ENCODE peak calls at places on chromosomes 13 and 19, in nine cellular contexts. C is astrocyte of the spinal cord, H is transverse colon, Q is tibial nerve, I is heart left ventricle, O is lower leg skin, U is cardiac muscle cell, N is epithelial cell of esophagus, B is dorsolateral prefrontal cortex. F is an unnamed sample.

GRCh38 chr13:106372199-106373160 is 163.0 kb downstream of the EFNB2 start:
- DNase-seq in H (no peak), N (peak), B (no peak), Q (no peak), C (peak), U (no peak), I (no peak), O (no peak), F (no peak)

GRCh38 chr19:11202488-11203193 is 5.3 kb upstream of the KANK2 start:
- DNase-seq in U (no peak), H (no peak), O (no peak), N (no peak), Q (no peak), C (no peak), B (no peak), I (no peak), F (no peak)

GRCh38 chr13:113941571-113942191 is 32.2 kb downstream of the C13orf46 start:
- DNase-seq in N (no peak), U (no peak), B (no peak), I (peak), Q (no peak), C (peak), H (no peak), O (no peak), F (no peak)

GRCh38 chr19:42275103-42275502 is 6.1 kb downstream of the CIC start:
- DNase-seq in B (no peak), Q (no peak), I (no peak), O (no peak), N (no peak), C (no peak), U (no peak), H (no peak), F (no peak)

GRCh38 chr13:95191821-95192220 is 109.4 kb downstream of the ABCC4 start:
- DNase-seq in C (peak), N (peak), Q (peak), B (peak), H (peak), I (peak), O (peak), U (peak), F (peak)

GRCh38 chr13:30142502-30143211 is 164.7 kb downstream of the KATNAL1 start:
- DNase-seq in U (no peak), B (no peak), C (peak), H (peak), O (no peak), Q (peak), N (peak), I (no peak), F (peak)

GRCh38 chr19:2455481-2456300 is 1.1 kb downstream of the LMNB2 start:
- DNase-seq in I (peak), Q (no peak), U (no peak), O (no peak), H (peak), N (peak), B (no peak), C (no peak), F (no peak)

GRCh38 chr13:90445179-90445578 is 902.3 kb upstream of the MIR17HG start:
- DNase-seq in O (no peak), H (no peak), N (peak), C (peak), Q (no peak), I (no peak), B (no peak), U (peak), F (peak)

GRCh38 chr19:4059931-4060620 is 6.6 kb downstream of the ZBTB7A start:
- DNase-seq in U (no peak), N (peak), I (peak), O (peak), H (peak), B (no peak), C (no peak), Q (peak), F (no peak)

GRCh38 chr19:4059493-4059880 is 7.2 kb downstream of the ZBTB7A start:
- DNase-seq in U (no peak), O (no peak), Q (no peak), B (no peak), N (no peak), I (no peak), H (peak), C (no peak), F (no peak)

GRCh38 chr19:4058696-4059492 is 7.8 kb downstream of the ZBTB7A start:
- DNase-seq in B (peak), I (no peak), Q (no peak), U (no peak), H (peak), N (no peak), O (peak), C (no peak), F (no peak)

GRCh38 chr19:4060621-4061177 is 6.0 kb downstream of the ZBTB7A start:
- DNase-seq in N (no peak), B (no peak), H (peak), C (no peak), O (peak), U (no peak), Q (no peak), I (no peak), F (no peak)

GRCh38 chr19:4057913-4058695 is 8.6 kb downstream of the ZBTB7A start:
- DNase-seq in B (no peak), N (peak), C (peak), I (peak), O (peak), H (peak), Q (peak), U (no peak), F (peak)
- TF ChIP-seq CTCF in B (no peak), N (peak), C (peak), I (no peak), O (no peak), H (no peak), Q (no peak), U (peak), F (peak)

GRCh38 chr19:861756-862528 is 2.5 kb downstream of the CFD start:
- DNase-seq in Q (no peak), H (peak), O (no peak), U (peak), C (peak), B (no peak), I (peak), N (peak), F (no peak)
- TF ChIP-seq CTCF in Q (no peak), H (no peak), O (no peak), U (no peak), C (peak), B (no peak), I (no peak), N (peak), F (no peak)

GRCh38 chr13:38684714-38685113 is 2.2 kb upstream of the FREM2 start:
- DNase-seq in I (no peak), O (no peak), C (no peak), U (peak), Q (no peak), B (no peak), H (no peak), N (no peak), F (no peak)

GRCh38 chr13:38686635-38687245 is at the start of gene FREM2:
- DNase-seq in H (peak), C (peak), B (no peak), Q (no peak), N (peak), I (no peak), O (no peak), U (peak), F (no peak)

GRCh38 chr13:38687246-38688229 is 661 bp downstream of the FREM2 start:
- DNase-seq in H (no peak), I (peak), N (peak), C (peak), B (peak), Q (no peak), O (no peak), U (peak), F (no peak)

GRCh38 chr13:38688674-38689073 is 1.8 kb downstream of the FREM2 start:
- DNase-seq in U (no peak), C (no peak), O (no peak), Q (no peak), H (no peak), N (no peak), I (no peak), B (no peak), F (no peak)

DNA sequence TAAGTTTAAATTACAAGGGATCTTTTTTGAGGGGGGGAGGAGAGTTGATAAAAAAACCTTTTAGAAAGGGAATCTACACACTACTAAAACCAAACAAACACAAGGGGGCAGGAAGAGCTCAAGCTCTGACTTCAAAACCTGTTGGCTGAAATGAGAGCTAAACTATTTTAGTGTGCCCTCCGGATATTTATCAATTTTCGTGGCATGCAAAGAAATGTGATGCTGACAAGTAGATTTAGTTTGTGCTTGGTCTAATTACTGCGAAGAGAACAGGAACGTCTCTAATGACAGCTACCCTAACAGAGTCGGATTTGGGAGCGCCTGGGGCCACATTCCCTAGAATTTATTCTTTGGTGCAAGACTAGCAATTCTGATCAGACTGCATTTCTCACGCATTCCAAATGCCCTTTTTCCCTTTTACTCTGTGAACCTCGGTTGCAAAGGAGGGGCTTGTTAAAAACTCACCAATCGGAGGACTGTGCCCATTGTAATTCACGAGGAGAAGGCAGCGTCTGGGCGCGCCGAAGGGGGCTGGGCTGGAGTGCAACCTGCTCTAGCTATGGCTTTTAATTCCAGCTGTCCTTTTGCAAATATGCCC is 804 bp upstream of the FREM2 start:
- DNase-seq in I (no peak), B (no peak), Q (no peak), U (peak), O (no peak), H (no peak), C (peak), N (peak), F (no peak)
- TF ChIP-seq CTCF in I (no peak), B (peak), Q (peak), U (peak), O (no peak), H (peak), C (peak), N (peak), F (peak)

GRCh38 chr13:46684287-46685001 is 112.5 kb downstream of the ESD start:
- DNase-seq in B (no peak), C (no peak), Q (no peak), U (peak), N (no peak), I (no peak), H (no peak), O (no peak), F (no peak)
- TF ChIP-seq CTCF in B (no peak), C (no peak), Q (no peak), U (no peak), N (no peak), I (no peak), H (no peak), O (no peak), F (no peak)

DNA sequence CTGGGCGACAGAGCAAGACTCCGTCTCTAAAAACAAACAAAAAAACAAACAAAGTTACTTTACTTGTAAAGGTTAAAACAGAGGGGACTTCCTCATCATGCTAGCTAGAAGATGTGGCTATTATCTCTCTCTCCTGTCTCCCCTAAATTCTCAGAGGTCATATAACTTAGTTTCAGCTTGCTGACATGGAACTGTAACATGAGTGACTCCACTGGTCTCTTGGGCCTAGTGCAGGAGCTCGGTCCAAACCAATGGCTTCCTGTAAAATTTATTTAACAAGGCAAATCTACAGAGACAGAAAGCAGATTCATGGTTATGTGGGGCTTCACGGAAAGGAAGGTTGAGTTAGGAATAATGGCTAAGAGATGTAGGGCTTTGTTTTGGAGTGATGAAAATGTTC is 9.5 kb upstream of the KASH5 start:
- DNase-seq in C (no peak), Q (no peak), N (no peak), B (no peak), H (no peak), I (no peak), O (no peak), U (no peak), F (no peak)
- TF ChIP-seq CTCF in C (no peak), Q (no peak), N (no peak), B (no peak), H (no peak), I (no peak), O (no peak), U (no peak), F (no peak)

GRCh38 chr19:4495471-4495870 is 22.8 kb downstream of the PLIN4 start:
- DNase-seq in U (no peak), B (no peak), Q (no peak), H (no peak), N (peak), I (no peak), O (no peak), C (no peak), F (no peak)
- TF ChIP-seq CTCF in U (no peak), B (no peak), Q (no peak), H (peak), N (peak), I (no peak), O (no peak), C (peak), F (no peak)

GRCh38 chr13:99388334-99388923 is 81.2 kb upstream of the GPR183 start:
- DNase-seq in U (no peak), Q (no peak), H (no peak), B (no peak), C (no peak), N (no peak), I (no peak), O (peak), F (no peak)

GRCh38 chr13:99385940-99386339 is 78.7 kb upstream of the GPR183 start:
- DNase-seq in C (no peak), B (no peak), Q (no peak), I (no peak), H (no peak), N (no peak), O (peak), U (no peak), F (no peak)

GRCh38 chr13:99386495-99386894 is 79.3 kb upstream of the GPR183 start:
- DNase-seq in Q (no peak), U (no peak), H (no peak), O (peak), I (no peak), N (no peak), C (no peak), B (no peak), F (no peak)

GRCh38 chr13:99385161-99385560 is 78.0 kb upstream of the GPR183 start:
- DNase-seq in U (no peak), I (no peak), Q (no peak), N (no peak), B (no peak), O (peak), C (no peak), H (no peak), F (no peak)

DNA sequence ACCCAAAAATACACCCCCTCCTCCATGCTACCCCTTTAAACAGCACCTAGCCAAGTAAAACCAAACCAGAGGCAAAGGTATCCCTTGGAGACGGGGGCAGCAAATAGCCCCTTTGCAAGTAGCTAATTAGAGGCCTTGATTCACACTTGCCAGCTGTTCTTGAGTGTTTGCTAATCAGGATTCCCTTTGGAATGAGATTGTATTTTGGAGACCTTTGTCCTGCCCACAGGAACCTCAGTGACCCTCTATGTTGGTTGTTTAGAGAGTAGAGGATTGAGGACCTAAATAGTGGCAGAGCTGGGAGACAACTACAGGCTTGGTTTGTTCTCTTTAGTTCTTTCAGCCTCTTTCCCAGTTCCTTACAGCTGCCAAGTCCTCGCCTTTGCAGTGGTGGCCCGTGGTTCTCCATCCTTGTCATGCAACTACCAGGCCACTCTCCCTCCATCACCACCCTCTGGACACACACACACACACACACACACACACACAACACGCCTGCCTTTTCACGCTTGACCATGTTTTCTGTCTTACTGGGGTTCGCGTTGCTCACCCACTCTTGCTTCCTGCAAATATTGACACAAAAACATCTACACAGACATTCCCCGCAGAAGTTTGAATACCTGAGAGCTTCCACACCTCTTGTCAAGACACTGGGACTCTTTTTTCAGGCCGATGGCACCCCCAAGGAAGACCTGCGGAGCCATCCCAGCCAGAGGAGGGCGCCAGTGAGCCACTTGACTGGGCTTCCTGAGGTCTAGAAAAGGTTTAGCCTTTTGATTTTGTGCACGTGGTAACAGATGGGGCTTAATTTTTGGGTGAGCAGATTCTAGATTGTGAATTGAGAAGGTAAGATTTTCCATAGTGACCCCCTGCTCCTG is 80.0 kb upstream of the GPR183 start:
- DNase-seq in B (no peak), N (peak), C (no peak), H (peak), O (peak), Q (peak), I (peak), U (peak), F (no peak)
- TF ChIP-seq CTCF in B (peak), N (peak), C (peak), H (peak), O (no peak), Q (peak), I (peak), U (peak), F (peak)

GRCh38 chr19:46772170-46773017 is 16.0 kb downstream of the SLC1A5 start:
- DNase-seq in H (no peak), Q (no peak), B (no peak), I (no peak), O (no peak), C (no peak), U (no peak), N (no peak), F (no peak)

GRCh38 chr19:46761418-46761831 is 15.2 kb upstream of the STRN4 start:
- DNase-seq in H (no peak), B (no peak), N (no peak), I (no peak), Q (no peak), C (peak), O (no peak), U (no peak), F (peak)

GRCh38 chr19:46764817-46765291 is 18.6 kb upstream of the STRN4 start:
- DNase-seq in I (no peak), C (no peak), B (no peak), H (peak), Q (no peak), O (no peak), U (no peak), N (no peak), F (no peak)

GRCh38 chr19:46762245-46762890 is 16.1 kb upstream of the STRN4 start:
- DNase-seq in U (no peak), N (peak), H (no peak), C (no peak), O (no peak), B (no peak), Q (no peak), I (no peak), F (no peak)

DNA sequence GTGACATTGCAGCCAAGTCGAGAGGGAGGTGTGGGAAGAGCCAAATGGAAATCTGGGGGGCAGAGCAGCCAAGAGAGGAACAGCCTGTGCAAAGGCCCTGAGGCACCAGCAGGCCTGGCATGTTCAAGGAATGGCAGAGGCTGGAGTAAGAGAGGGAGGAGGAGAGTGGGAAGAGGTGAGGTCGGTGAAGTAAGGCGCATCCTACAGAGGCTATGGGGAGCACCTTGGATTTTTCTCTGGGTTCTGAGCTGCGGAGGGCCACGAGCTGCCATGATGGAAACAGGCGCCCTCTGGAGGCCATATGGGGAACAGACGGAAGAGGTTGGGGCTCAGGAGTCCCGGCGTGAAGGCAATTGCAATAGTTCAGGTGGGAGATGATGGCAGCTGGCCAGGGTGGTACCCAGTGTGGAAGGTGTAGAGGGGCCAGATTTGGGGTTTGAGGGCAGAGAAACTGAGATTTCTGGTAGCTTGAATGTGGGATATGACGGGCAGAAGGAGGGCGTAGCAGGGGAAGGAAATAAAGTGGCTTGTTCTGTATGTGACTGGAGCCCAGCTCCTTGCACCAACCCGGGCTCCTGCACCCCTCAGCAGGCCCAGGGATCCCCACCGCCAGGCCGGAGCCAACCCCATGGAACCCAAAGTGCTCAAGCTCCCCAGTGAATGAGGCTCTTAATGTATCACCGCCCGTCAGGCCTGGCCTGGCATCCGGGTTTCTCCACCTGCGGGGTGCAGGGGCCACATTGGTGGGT is 20.5 kb upstream of the STRN4 start:
- DNase-seq in O (no peak), B (no peak), Q (no peak), U (peak), I (peak), N (peak), C (no peak), H (peak), F (no peak)
- TF ChIP-seq CTCF in O (no peak), B (peak), Q (peak), U (peak), I (peak), N (peak), C (peak), H (peak), F (peak)

F was measured in AG09319.